ENCODE peak calls at places on chromosomes 5 and 9, in eight cellular contexts. A is left ventricle myocardium superior, R is fibroblast of mammary gland, D is HS-27A, C is occipital lobe, W is CMK, Y is non-pigmented ciliary epithelial cell, Q is GM23338. J is an unnamed sample.

GRCh38 chr9:123329329-123329955 is 26.6 kb upstream of the CRB2 start:
- DNase-seq in A (no peak), R (no peak), D (no peak), C (no peak), W (no peak), Y (no peak), Q (no peak), J (no peak)

GRCh38 chr9:118533850-118534249 is 829.6 kb downstream of the TLR4 start:
- DNase-seq in A (no peak), R (no peak), D (no peak), C (no peak), W (no peak), Y (no peak), Q (no peak), J (no peak)

GRCh38 chr5:102638316-102638715 is 116.8 kb upstream of the PAM start:
- DNase-seq in A (no peak), R (peak), D (no peak), C (no peak), W (no peak), Y (no peak), Q (no peak), J (no peak)

GRCh38 chr9:87875839-87876545 is 6.7 kb upstream of the SPATA31E1 start:
- DNase-seq in A (no peak), R (no peak), D (no peak), C (no peak), W (no peak), Y (no peak), Q (no peak), J (no peak)

GRCh38 chr9:89178162-89179120 is at the start of gene SHC3:
- DNase-seq in A (no peak), R (peak), D (no peak), C (no peak), W (no peak), Y (peak), Q (peak), J (peak)

GRCh38 chr5:96788112-96788749 is 19.5 kb downstream of the ERAP1 start:
- DNase-seq in A (no peak), R (peak), D (no peak), C (no peak), W (no peak), Y (no peak), Q (no peak), J (no peak)

GRCh38 chr5:38420691-38421395 is 135.6 kb downstream of the LIFR start:
- DNase-seq in A (peak), R (peak), D (peak), C (peak), W (no peak), Y (no peak), Q (peak), J (peak)

GRCh38 chr5:169350759-169351240 is 49.9 kb upstream of the SLIT3 start:
- DNase-seq in A (peak), R (peak), D (peak), C (no peak), W (no peak), Y (peak), Q (no peak), J (no peak)

GRCh38 chr5:154562244-154562861 is 84.3 kb upstream of the HAND1 start:
- DNase-seq in A (no peak), R (no peak), D (no peak), C (no peak), W (no peak), Y (no peak), Q (no peak), J (no peak)

GRCh38 chr5:76684012-76684731 is 31.8 kb upstream of the F2R start:
- DNase-seq in A (no peak), R (no peak), D (no peak), C (no peak), W (no peak), Y (no peak), Q (no peak), J (no peak)

GRCh38 chr5:111254613-111255012 is 30.4 kb downstream of the CAMK4 start:
- DNase-seq in A (no peak), R (peak), D (no peak), C (no peak), W (no peak), Y (no peak), Q (no peak), J (no peak)

GRCh38 chr9:88026133-88026510 is 51.8 kb upstream of the CDK20 start:
- DNase-seq in A (no peak), R (no peak), D (no peak), C (no peak), W (no peak), Y (no peak), Q (peak), J (no peak)

GRCh38 chr5:113450366-113451328 is 15.9 kb upstream of the TSSK1B start:
- DNase-seq in A (no peak), R (peak), D (no peak), C (no peak), W (no peak), Y (no peak), Q (no peak), J (peak)

GRCh38 chr5:9440517-9440916 is 105.4 kb downstream of the SEMA5A start:
- DNase-seq in A (no peak), R (peak), D (peak), C (no peak), W (no peak), Y (peak), Q (no peak), J (no peak)

GRCh38 chr9:125883548-125883947 is 136.4 kb downstream of the PBX3 start:
- DNase-seq in A (no peak), R (no peak), D (no peak), C (no peak), W (no peak), Y (no peak), Q (no peak), J (no peak)

GRCh38 chr5:170307575-170308465 is 10.2 kb upstream of the LCP2 start:
- DNase-seq in A (peak), R (peak), D (no peak), C (no peak), W (no peak), Y (peak), Q (no peak), J (no peak)

GRCh38 chr5:138274189-138274853 is at the start of gene GFRA3:
- DNase-seq in A (no peak), R (no peak), D (no peak), C (no peak), W (no peak), Y (no peak), Q (peak), J (no peak)

GRCh38 chr5:170622933-170623332 is 119.1 kb downstream of the KCNIP1 start:
- DNase-seq in A (no peak), R (no peak), D (no peak), C (no peak), W (no peak), Y (no peak), Q (no peak), J (no peak)

GRCh38 chr5:71903826-71904225 is 184.8 kb downstream of the CARTPT start:
- DNase-seq in A (no peak), R (no peak), D (no peak), C (no peak), W (no peak), Y (no peak), Q (no peak), J (no peak)

J was measured in NCI-H446.